ENCODE peak calls at places on chromosomes 13 and 19, in four cellular contexts. S is GM12878, Z is HepG2, I is K562. K is an unnamed sample.
A peak's percentile ranks its signal among the peaks of the same experiment; 100 is the strongest.

GRCh38 chr19:46721269-46722003 is 4.5 kb upstream of the PRKD2 start:
- DNase-seq in I (peak; percentile 59), S (no peak), Z (peak; percentile 50), K (no peak)

GRCh38 chr13:51324714-51325440 is 14.6 kb upstream of the SERPINE3 start:
- DNase-seq in I (no peak), S (no peak), Z (no peak), K (no peak)

GRCh38 chr13:73938375-73939070 is 195.7 kb downstream of the KLF12 start:
- DNase-seq in Z (no peak), I (no peak), S (no peak), K (no peak)

GRCh38 chr13:50168803-50169202 is 153.6 kb downstream of the KCNRG start:
- DNase-seq in Z (no peak), I (no peak), S (no peak), K (no peak)

GRCh38 chr13:30985637-30986205 is 53.3 kb downstream of the TEX26 start:
- DNase-seq in S (no peak), I (no peak), Z (no peak), K (no peak)

GRCh38 chr13:112725346-112726017 is 35.6 kb downstream of the ATP11A start:
- DNase-seq in I (no peak), Z (no peak), S (peak; percentile 24), K (no peak)

GRCh38 chr13:95146486-95146885 is 154.8 kb downstream of the ABCC4 start:
- DNase-seq in Z (no peak), S (no peak), I (no peak), K (no peak)

GRCh38 chr19:50703915-50704548 is 15.6 kb downstream of the SHANK1 start:
- DNase-seq in I (peak; percentile 34), Z (peak; percentile 10), S (no peak), K (peak; percentile 47)

GRCh38 chr19:29761575-29762225 is 46.6 kb upstream of the C19orf12 start:
- DNase-seq in S (no peak), Z (no peak), I (no peak), K (no peak)

GRCh38 chr13:26861951-26862350 is 101.4 kb upstream of the GPR12 start:
- DNase-seq in Z (no peak), S (no peak), I (no peak), K (no peak)

GRCh38 chr13:21478881-21479808 is 20.0 kb upstream of the ZDHHC20 start:
- DNase-seq in S (no peak), Z (peak; percentile 72), I (peak; percentile 18), K (peak; percentile 20)

GRCh38 chr19:54172764-54173699 is at the start of gene TMC4:
- DNase-seq in Z (no peak), S (no peak), I (peak; percentile 26), K (no peak)
- TF ChIP-seq FOXM1 in Z (no peak), S (no peak), I (no peak), K (no peak)

DNA sequence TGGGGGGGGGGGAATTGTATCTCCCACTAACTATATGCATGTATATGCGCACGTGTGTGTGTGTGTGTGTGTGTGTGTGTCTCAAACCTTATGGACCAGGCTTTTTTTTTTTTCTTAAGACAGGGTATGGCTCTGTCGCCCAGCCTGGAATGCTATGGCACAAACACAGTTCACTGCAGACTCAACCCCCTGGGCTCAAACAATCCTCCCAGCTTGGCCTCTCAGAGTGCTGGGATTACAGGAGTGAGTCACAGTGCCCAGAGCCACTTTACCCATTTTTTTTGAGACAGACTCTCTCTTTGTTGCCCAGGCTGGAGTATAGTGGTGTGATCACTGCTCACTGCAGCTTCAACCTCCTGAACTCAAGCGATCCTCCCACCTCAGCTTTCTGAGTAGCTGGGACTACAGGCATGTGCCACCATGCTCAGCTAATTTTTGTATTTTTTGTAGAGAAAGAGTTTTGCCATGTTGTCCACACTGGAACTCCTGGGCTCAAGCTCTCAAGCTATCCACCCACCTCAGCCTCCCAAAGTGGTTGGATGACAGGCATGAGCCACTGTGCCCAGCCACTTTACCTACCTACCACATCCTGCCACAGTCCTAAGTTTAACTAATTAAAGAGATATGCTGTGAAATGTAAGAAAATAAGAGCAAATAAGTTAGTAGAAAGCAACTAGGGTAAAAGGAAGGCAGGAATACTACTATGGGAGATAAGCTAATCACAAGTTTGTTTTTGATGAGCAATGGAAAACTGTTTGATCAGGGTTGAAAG is 2.4 kb downstream of the ZMYM5 start:
- DNase-seq in S (no peak), I (no peak), Z (peak; percentile 77), K (no peak)
- TF ChIP-seq FOXK2 in S (no peak), I (no peak), Z (no peak), K (no peak)

DNA sequence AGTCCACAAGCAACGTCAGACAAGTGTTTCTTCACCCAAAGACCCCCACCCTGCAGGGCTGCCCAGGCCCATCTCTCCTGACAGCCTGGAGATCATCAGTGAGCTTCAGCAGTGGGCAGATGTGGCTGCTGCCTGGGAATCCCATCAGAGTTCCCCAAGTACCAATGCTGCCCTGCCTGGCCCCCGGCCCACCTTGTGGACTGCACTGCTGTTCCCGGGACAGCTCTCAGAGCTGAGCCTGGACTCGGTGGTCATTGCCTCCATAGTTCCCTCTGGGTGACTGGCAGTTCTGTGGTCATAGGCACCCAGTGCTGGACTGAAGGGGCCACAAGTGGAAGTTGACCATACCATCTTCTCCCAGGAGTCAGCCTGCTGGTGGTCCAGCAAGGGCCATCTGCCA is 24.5 kb upstream of the ZNF492 start:
- DNase-seq in S (no peak), Z (no peak), I (no peak), K (no peak)
- TF ChIP-seq FOXM1 in S (no peak), Z (no peak), I (no peak), K (no peak)

DNA sequence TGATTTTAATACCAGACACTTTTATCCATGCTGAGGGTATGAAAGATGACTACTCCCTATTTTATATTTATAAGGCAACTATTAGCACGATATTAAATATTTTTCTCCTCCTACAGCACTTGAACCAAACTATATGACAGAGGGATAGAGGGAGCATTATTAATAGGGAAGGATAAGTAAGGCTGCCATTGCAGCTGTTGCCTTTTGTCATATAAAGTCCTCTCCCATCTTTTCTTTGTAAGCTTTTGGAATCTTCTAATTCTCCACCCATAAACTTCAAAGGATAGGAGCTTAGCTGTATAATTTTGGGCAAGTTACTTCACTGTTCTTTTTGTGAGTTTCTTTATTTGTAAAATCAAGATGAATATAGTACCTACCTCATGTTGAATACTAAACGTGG is 95.4 kb downstream of the ZMYM2 start:
- DNase-seq in Z (no peak), S (no peak), I (no peak), K (no peak)
- TF ChIP-seq FOXK2 in Z (no peak), S (no peak), I (no peak), K (no peak)

DNA sequence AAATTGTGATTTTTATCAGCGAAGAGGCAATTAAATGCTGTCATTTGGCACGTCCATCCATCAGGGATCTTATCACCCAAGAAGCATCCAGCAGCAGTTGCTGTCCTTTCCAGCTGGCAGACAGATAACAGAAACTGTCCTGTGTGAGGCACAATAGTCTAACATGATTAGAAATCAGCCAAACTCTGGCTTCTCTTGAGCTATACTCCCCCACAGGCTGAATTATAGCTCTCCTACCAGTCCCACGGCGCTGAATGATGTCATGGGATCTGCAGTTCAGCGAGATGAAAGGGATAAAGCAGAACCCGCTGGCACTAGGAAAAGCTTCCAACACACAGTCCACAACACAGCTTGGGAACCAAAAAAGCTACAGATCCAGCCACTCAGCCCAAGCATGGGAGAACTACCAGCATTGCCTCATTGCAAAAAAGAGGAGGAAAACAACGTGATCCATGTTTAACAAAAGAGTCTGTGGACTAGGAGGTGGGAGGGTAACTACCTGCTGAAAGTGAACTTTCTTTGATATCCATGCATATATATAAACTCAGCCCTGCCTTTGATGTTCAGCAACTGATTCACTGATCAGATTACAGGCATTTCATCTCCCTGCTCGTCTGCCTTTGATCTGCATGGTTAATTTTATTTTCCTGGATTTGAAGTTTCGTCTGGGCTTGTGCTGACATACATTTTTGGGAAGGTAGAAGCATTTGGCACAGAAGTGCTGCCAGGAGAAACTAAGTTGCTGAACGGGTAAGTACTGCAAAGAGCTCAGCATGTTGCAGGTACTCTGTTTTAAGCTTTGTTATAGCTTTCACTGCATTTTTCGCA is at the start of gene TNFRSF19:
- DNase-seq in Z (peak; percentile 98), S (no peak), I (no peak), K (peak; percentile 55)
- TF ChIP-seq FOXM1 in Z (no peak), S (peak; percentile 11), I (no peak), K (no peak)

GRCh38 chr19:48624067-48624594 is 4.8 kb downstream of the SPHK2 start:
- DNase-seq in I (peak; percentile 94), Z (peak; percentile 82), S (peak; percentile 81), K (peak; percentile 90)

GRCh38 chr19:48627865-48628314 is 8.6 kb downstream of the SPHK2 start:
- DNase-seq in Z (no peak), S (no peak), I (no peak), K (no peak)

GRCh38 chr19:48624791-48625723 is 5.8 kb downstream of the SPHK2 start:
- DNase-seq in S (no peak), I (peak; percentile 10), Z (no peak), K (no peak)

GRCh38 chr19:48627211-48627864 is 8.0 kb downstream of the SPHK2 start:
- DNase-seq in S (no peak), I (no peak), Z (peak; percentile 73), K (no peak)

GRCh38 chr19:48625891-48626327 is 6.6 kb downstream of the SPHK2 start:
- DNase-seq in I (no peak), S (no peak), Z (no peak), K (no peak)
- TF ChIP-seq FOXK2 in I (no peak), S (no peak), Z (no peak), K (no peak)

GRCh38 chr19:41726493-41726892 is 18.1 kb downstream of the CEACAM5 start:
- DNase-seq in Z (no peak), S (no peak), I (no peak), K (no peak)
- TF ChIP-seq FOXM1 in Z (no peak), S (no peak), I (no peak), K (no peak)